ENCODE peak calls at places on chromosomes 3 and 15, in nine cellular contexts. J, A, R, S, Q, M, C, P and W are unnamed samples.

GRCh38 chr3:52277972-52278509 is 408 bp downstream of the WDR82 start:
- DNase-seq in S (peak; percentile 71), P (peak; percentile 78), J (no peak), R (no peak), C (no peak), Q (no peak), M (no peak), A (peak; percentile 52), W (no peak)

GRCh38 chr3:114496021-114496434 is 202.2 kb downstream of the TIGIT start:
- DNase-seq in A (no peak), J (peak; percentile 36), P (no peak), R (no peak), Q (no peak), M (no peak), C (peak; percentile 91), S (peak; percentile 76), W (peak; percentile 34)

GRCh38 chr3:172341482-172342059 is 106.7 kb downstream of the GHSR start:
- DNase-seq in J (peak; percentile 77), R (no peak), C (peak; percentile 73), S (peak; percentile 74), P (peak; percentile 69), M (no peak), A (no peak), Q (no peak), W (no peak)

GRCh38 chr3:132605374-132605792 is 8.3 kb downstream of the ACKR4 start:
- DNase-seq in S (peak; percentile 24), A (no peak), P (peak; percentile 26), C (peak; percentile 43), R (no peak), J (no peak), Q (no peak), M (no peak), W (no peak)

GRCh38 chr3:57354768-57355167 is 62.3 kb upstream of the ASB14 start:
- DNase-seq in Q (no peak), C (no peak), J (no peak), A (no peak), P (no peak), M (no peak), R (no peak), S (no peak), W (no peak)

GRCh38 chr3:79385211-79385610 is 382.6 kb downstream of the ROBO1 start:
- DNase-seq in S (no peak), M (no peak), P (no peak), Q (no peak), R (no peak), C (no peak), A (no peak), J (no peak), W (no peak)

GRCh38 chr3:53740946-53741345 is 105.3 kb downstream of the CHDH start:
- DNase-seq in J (no peak), C (no peak), M (no peak), A (no peak), R (no peak), P (no peak), Q (no peak), S (no peak), W (no peak)

GRCh38 chr3:184567924-184568590 is 6.5 kb downstream of the EPHB3 start:
- DNase-seq in S (peak; percentile 41), J (no peak), R (no peak), C (peak; percentile 36), P (peak; percentile 21), Q (peak; percentile 56), M (no peak), A (no peak), W (no peak)

GRCh38 chr3:134327594-134327975 is 46.7 kb downstream of the AMOTL2 start:
- DNase-seq in Q (no peak), S (peak; percentile 79), R (no peak), M (no peak), J (peak; percentile 94), A (no peak), P (no peak), C (peak; percentile 92), W (no peak)

GRCh38 chr3:32359766-32360513 is 31.7 kb upstream of the CMTM7 start:
- DNase-seq in S (no peak), A (no peak), R (no peak), P (peak; percentile 94), J (no peak), Q (no peak), M (no peak), C (no peak), W (no peak)

GRCh38 chr15:62390793-62391543 is 225.9 kb upstream of the C2CD4B start:
- DNase-seq in Q (peak; percentile 80), A (peak; percentile 26), C (peak; percentile 68), J (no peak), R (peak; percentile 64), P (peak; percentile 67), M (peak; percentile 41), S (peak; percentile 73), W (no peak)

GRCh38 chr3:135803291-135803690 is 162.2 kb upstream of the PPP2R3A start:
- DNase-seq in J (no peak), M (no peak), P (peak; percentile 7), C (no peak), S (no peak), R (no peak), A (no peak), Q (no peak), W (no peak)

GRCh38 chr3:126542340-126543241 is 16.1 kb downstream of the C3orf22 start:
- DNase-seq in R (peak; percentile 26), M (peak; percentile 8), P (no peak), Q (no peak), S (no peak), C (no peak), J (no peak), A (peak; percentile 6), W (no peak)

GRCh38 chr3:18143258-18143780 is 281.8 kb downstream of the SATB1 start:
- DNase-seq in P (no peak), J (no peak), R (no peak), S (no peak), Q (no peak), M (no peak), A (no peak), C (no peak), W (no peak)

GRCh38 chr3:190345027-190345821 is 23.0 kb upstream of the CLDN1 start:
- DNase-seq in P (peak; percentile 55), A (no peak), C (peak; percentile 88), Q (peak; percentile 24), M (no peak), S (peak; percentile 96), J (peak; percentile 100), R (peak; percentile 47), W (peak; percentile 80)
- H3K4me3 ChIP-seq in P (no peak overlapping the region), A (no peak overlapping the region), C (peak overlapping the region; percentile 18), Q (no peak overlapping the region), M (no peak overlapping the region), S (no peak overlapping the region), J (peak overlapping the region; percentile 50), R (no peak overlapping the region), W (no peak overlapping the region)

GRCh38 chr15:101126618-101127502 is 125.0 kb downstream of the CHSY1 start:
- DNase-seq in M (no peak), Q (no peak), P (peak; percentile 59), R (no peak), A (no peak), C (peak; percentile 42), S (peak; percentile 50), J (no peak), W (no peak)
- H3K4me3 ChIP-seq in M (no peak overlapping the region), Q (no peak overlapping the region), P (no peak overlapping the region), R (no peak overlapping the region), A (no peak overlapping the region), C (no peak overlapping the region), S (no peak overlapping the region), J (no peak overlapping the region), W (no peak overlapping the region)

GRCh38 chr15:101439285-101439919 is 50.1 kb downstream of the PCSK6 start:
- DNase-seq in C (peak; percentile 48), A (no peak), J (no peak), R (no peak), S (peak; percentile 37), Q (no peak), M (no peak), P (no peak), W (no peak)

GRCh38 chr15:101441706-101442105 is 47.8 kb downstream of the PCSK6 start:
- DNase-seq in P (no peak), S (no peak), J (no peak), R (no peak), A (no peak), M (no peak), Q (no peak), C (peak; percentile 13), W (no peak)

GRCh38 chr15:101438482-101439284 is 50.8 kb downstream of the PCSK6 start:
- DNase-seq in R (peak; percentile 73), S (no peak), Q (no peak), M (no peak), J (no peak), C (no peak), P (no peak), A (no peak), W (no peak)

GRCh38 chr15:101440846-101441590 is 48.5 kb downstream of the PCSK6 start:
- DNase-seq in Q (no peak), A (no peak), R (no peak), P (no peak), C (no peak), M (no peak), S (no peak), J (no peak), W (no peak)

GRCh38 chr15:101439920-101440319 is 49.6 kb downstream of the PCSK6 start:
- DNase-seq in A (no peak), Q (no peak), S (no peak), P (no peak), C (peak; percentile 79), R (no peak), J (no peak), M (no peak), W (peak; percentile 59)
- H3K4me3 ChIP-seq in A (no peak overlapping the region), Q (no peak overlapping the region), S (no peak overlapping the region), P (no peak overlapping the region), C (peak overlapping the region; percentile 29), R (no peak overlapping the region), J (no peak overlapping the region), M (peak overlapping the region; percentile 4), W (peak overlapping the region; percentile 17)

GRCh38 chr3:76310661-76311060 is 525.3 kb upstream of the ZNF717 start:
- DNase-seq in Q (no peak), A (no peak), J (no peak), C (no peak), M (no peak), R (no peak), P (no peak), S (no peak), W (no peak)
- H3K4me3 ChIP-seq in Q (no peak overlapping the region), A (no peak overlapping the region), J (no peak overlapping the region), C (peak overlapping the region; percentile 4), M (no peak overlapping the region), R (no peak overlapping the region), P (no peak overlapping the region), S (no peak overlapping the region), W (peak overlapping the region; percentile 21)

GRCh38 chr3:23644099-23644498 is 161.7 kb upstream of the UBE2E1 start:
- DNase-seq in J (no peak), P (no peak), S (no peak), C (no peak), M (no peak), Q (no peak), R (no peak), A (no peak), W (no peak)
- H3K4me3 ChIP-seq in J (no peak overlapping the region), P (no peak overlapping the region), S (no peak overlapping the region), C (no peak overlapping the region), M (no peak overlapping the region), Q (no peak overlapping the region), R (no peak overlapping the region), A (no peak overlapping the region), W (no peak overlapping the region)

GRCh38 chr3:106728315-106728821 is 648.9 kb upstream of the CCDC54 start:
- DNase-seq in J (peak; percentile 89), S (peak; percentile 81), R (no peak), C (peak; percentile 95), A (no peak), P (no peak), Q (no peak), M (no peak), W (peak; percentile 96)
- H3K4me3 ChIP-seq in J (peak overlapping the region; percentile 31), S (no peak overlapping the region), R (no peak overlapping the region), C (peak overlapping the region; percentile 47), A (no peak overlapping the region), P (no peak overlapping the region), Q (no peak overlapping the region), M (no peak overlapping the region), W (no peak overlapping the region)

GRCh38 chr3:71304261-71304646 is 279.3 kb downstream of the FOXP1 start:
- DNase-seq in P (no peak), R (no peak), J (no peak), A (no peak), M (no peak), Q (no peak), C (no peak), S (no peak), W (no peak)
- H3K4me3 ChIP-seq in P (no peak overlapping the region), R (no peak overlapping the region), J (no peak overlapping the region), A (no peak overlapping the region), M (no peak overlapping the region), Q (no peak overlapping the region), C (no peak overlapping the region), S (no peak overlapping the region), W (no peak overlapping the region)